ENCODE peak calls at places on chromosomes 5 and 9, in four cellular contexts. S is HT1080, D is DMS153, I is M059J. Y is an unnamed sample.

GRCh38 chr9:93908591-93909241 is 46.4 kb downstream of the BARX1 start:
- DNase-seq in S (no peak), D (peak; percentile 93), I (no peak), Y (no peak)

GRCh38 chr5:1594336-1595106 is 70.8 kb upstream of the LPCAT1 start:
- DNase-seq in S (no peak), D (peak; percentile 46), I (peak; percentile 44), Y (no peak)

GRCh38 chr9:112705773-112706427 is 12.0 kb downstream of the INIP start:
- DNase-seq in S (no peak), D (no peak), I (peak; percentile 46), Y (no peak)

GRCh38 chr5:151671979-151672378 is 14.7 kb downstream of the SPARC start:
- DNase-seq in S (peak; percentile 80), D (no peak), I (peak; percentile 53), Y (no peak)

GRCh38 chr5:72147601-72148000 is 40.3 kb downstream of the MAP1B start:
- DNase-seq in S (no peak), D (no peak), I (no peak), Y (no peak)

GRCh38 chr9:83937861-83938455 is 16.7 kb upstream of the KIF27 start:
- DNase-seq in S (peak; percentile 63), D (peak; percentile 52), I (peak; percentile 75), Y (peak; percentile 64)

GRCh38 chr9:98411981-98412561 is 156.6 kb upstream of the TBC1D2 start:
- DNase-seq in S (no peak), D (no peak), I (no peak), Y (no peak)

GRCh38 chr5:65830856-65831255 is 95.5 kb upstream of the ERBIN start:
- DNase-seq in S (no peak), D (no peak), I (no peak), Y (no peak)

GRCh38 chr9:93820667-93821306 is 134.4 kb downstream of the BARX1 start:
- DNase-seq in S (no peak), D (no peak), I (peak; percentile 7), Y (no peak)

GRCh38 chr5:96963267-96963666 is 27.4 kb downstream of the LNPEP start:
- DNase-seq in S (peak; percentile 53), D (no peak), I (peak; percentile 67), Y (peak; percentile 39)

GRCh38 chr9:135088348-135088978 is 995 bp downstream of the OLFM1 start:
- DNase-seq in S (no peak), D (no peak), I (no peak), Y (no peak)

GRCh38 chr5:57488308-57488955 is 5.8 kb upstream of the ACTBL2 start:
- DNase-seq in S (peak; percentile 83), D (no peak), I (peak; percentile 92), Y (no peak)